ENCODE peak calls at places on chromosomes 6 and 20, in four cellular contexts. F is A549, T is suprapubic skin, U is HepG2. Q is an unnamed sample. For H3K4me1, the result is how much of the 10 kb centered on the place peaks cover.

GRCh38 chr6:94658929-94659328 is 918.4 kb upstream of the MANEA start:
- DNase-seq in U (no peak), T (no peak), F (no peak), Q (no peak)

GRCh38 chr20:8602389-8603116 is 466.3 kb upstream of the PLCB4 start:
- DNase-seq in T (no peak), F (no peak), U (no peak), Q (no peak)

GRCh38 chr6:70503813-70504465 is 62.8 kb upstream of the SDHAF4 start:
- DNase-seq in U (no peak), T (no peak), F (no peak), Q (no peak)

GRCh38 chr6:27188206-27188884 is 59.2 kb upstream of the PRSS16 start:
- DNase-seq in U (peak), F (peak), T (no peak), Q (peak)

GRCh38 chr6:37862992-37863391 is 43.5 kb downstream of the ZFAND3 start:
- DNase-seq in T (no peak), U (no peak), F (no peak), Q (no peak)

GRCh38 chr6:43644940-43645612 is at the start of gene RSPH9:
- DNase-seq in T (peak), U (no peak), F (no peak), Q (peak)

GRCh38 chr20:35174458-35175216 is 2.8 kb downstream of the PROCR start:
- DNase-seq in F (no peak), T (no peak), U (peak), Q (peak)

GRCh38 chr6:3259491-3259958 is 778 bp downstream of the PSMG4 start:
- DNase-seq in U (peak), T (no peak), F (peak), Q (peak)

GRCh38 chr6:23659125-23659524 is 466.9 kb upstream of the NRSN1 start:
- DNase-seq in T (no peak), U (peak), F (no peak), Q (no peak)

GRCh38 chr6:158047563-158048323 is 66.1 kb downstream of the SYNJ2 start:
- DNase-seq in U (peak), T (no peak), F (no peak), Q (no peak)

GRCh38 chr20:1122388-1123315 is 4.2 kb downstream of the PSMF1 start:
- DNase-seq in T (no peak), F (no peak), U (peak), Q (no peak)

GRCh38 chr6:138795809-138796469 is at the start of gene ECT2L:
- DNase-seq in T (peak), U (no peak), F (no peak), Q (peak)

GRCh38 chr6:89690944-89691324 is 52.4 kb upstream of the LYRM2 start:
- DNase-seq in F (no peak), U (no peak), T (no peak), Q (no peak)

GRCh38 chr6:32685603-32686002 is 19.1 kb upstream of the HLA-DQB1 start:
- DNase-seq in F (no peak), U (no peak), T (no peak), Q (no peak)

GRCh38 chr6:109165392-109165964 is 70.2 kb downstream of the CEP57L1 start:
- DNase-seq in F (no peak), U (peak), T (no peak), Q (no peak)

GRCh38 chr6:33103776-33104175 is 28.0 kb downstream of the HLA-DPB1 start:
- DNase-seq in F (no peak), U (no peak), T (no peak), Q (no peak)

GRCh38 chr20:33814238-33814712 is 3.1 kb downstream of the CHMP4B start:
- DNase-seq in U (no peak), F (no peak), T (no peak), Q (no peak)
- TF ChIP-seq POLR2A in U (no peak), F (no peak), T (no peak), Q (no peak)

GRCh38 chr20:31823360-31824124 is 4.4 kb downstream of the MYLK2 start:
- DNase-seq in U (no peak), T (no peak), F (no peak), Q (no peak)

GRCh38 chr20:31821427-31821826 is 2.3 kb downstream of the MYLK2 start:
- DNase-seq in F (no peak), T (no peak), U (no peak), Q (peak)

GRCh38 chr20:31824125-31824485 is 4.9 kb downstream of the MYLK2 start:
- DNase-seq in F (no peak), T (no peak), U (no peak), Q (no peak)

GRCh38 chr20:31824554-31825313 is 5.6 kb downstream of the MYLK2 start:
- DNase-seq in T (no peak), U (no peak), F (no peak), Q (no peak)

GRCh38 chr20:31822421-31823330 is 3.5 kb downstream of the MYLK2 start:
- DNase-seq in F (peak), U (peak), T (peak), Q (peak)
- H3K4me3 ChIP-seq in F (peak), U (no peak), T (no peak), Q (peak)

GRCh38 chr20:59830107-59831023 is 103.1 kb downstream of the SYCP2 start:
- DNase-seq in F (no peak), T (no peak), U (no peak), Q (no peak)

GRCh38 chr20:59835057-59835447 is 98.4 kb downstream of the SYCP2 start:
- DNase-seq in F (no peak), U (no peak), T (no peak), Q (no peak)

GRCh38 chr20:59831901-59832240 is 101.6 kb downstream of the SYCP2 start:
- DNase-seq in U (no peak), T (no peak), F (no peak), Q (no peak)

GRCh38 chr20:59831024-59831900 is 102.2 kb downstream of the SYCP2 start:
- DNase-seq in U (no peak), F (no peak), T (no peak), Q (no peak)

DNA sequence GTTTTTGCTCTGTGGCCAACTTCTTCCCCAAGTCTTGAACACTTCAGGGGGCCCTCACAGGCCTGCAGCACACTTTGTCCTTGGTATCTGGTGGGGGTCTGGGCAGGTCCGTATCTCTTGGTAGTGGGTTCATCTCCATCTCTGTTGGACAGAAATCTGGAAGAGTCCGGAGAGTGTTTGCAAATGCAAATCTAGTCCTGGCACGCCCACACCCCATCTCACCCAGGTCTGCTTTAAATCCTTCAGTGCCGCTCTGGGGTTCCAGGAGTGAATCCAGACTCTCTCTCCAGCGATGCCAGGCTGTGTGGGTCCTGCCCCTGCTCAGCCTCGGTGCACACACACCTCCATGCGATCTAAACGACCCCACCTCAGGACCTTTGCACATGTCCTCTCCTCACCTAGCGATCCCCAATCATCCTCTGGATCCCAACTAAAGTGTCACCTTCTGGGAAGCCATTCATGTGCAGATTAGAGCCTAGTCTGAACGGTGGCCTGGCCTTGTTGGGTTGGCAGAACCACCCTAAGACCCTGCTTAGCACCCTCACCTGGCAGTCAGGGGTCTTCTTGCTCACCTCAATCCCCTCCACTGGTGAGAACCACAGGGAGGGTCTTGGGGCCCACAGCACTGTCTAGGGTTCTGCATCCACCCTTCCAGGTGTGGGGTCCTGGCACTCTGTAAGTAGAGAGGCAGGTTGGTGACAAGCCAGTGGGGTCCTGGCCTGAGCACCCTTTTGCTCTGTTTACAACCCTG is 100.9 kb downstream of the SYCP2 start:
- DNase-seq in U (no peak), T (no peak), F (no peak), Q (no peak)
- H3K4me1 ChIP-seq in U (under half), T (under half), F (under half), Q (under half)

DNA sequence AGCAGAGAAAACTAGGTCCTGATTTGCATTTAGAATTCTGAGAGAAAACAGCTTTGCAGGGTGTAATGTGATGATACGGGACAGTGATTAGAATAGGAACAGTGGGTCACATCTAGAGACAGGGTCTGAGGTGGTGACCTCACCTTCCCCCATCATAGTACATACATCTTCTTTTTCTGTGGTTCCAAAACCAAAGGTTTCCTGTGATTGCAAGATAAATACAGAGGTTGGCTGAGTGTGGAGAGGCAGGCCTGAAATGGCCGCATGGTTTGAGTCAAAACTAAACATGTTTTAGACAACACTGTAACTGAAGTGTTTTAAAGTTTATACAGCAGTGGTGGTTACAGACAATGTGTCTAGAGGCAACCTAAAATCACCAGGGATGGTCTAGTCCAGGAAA is 10.4 kb upstream of the NT5DC1 start:
- DNase-seq in F (no peak), U (no peak), T (no peak), Q (no peak)
- TF ChIP-seq POLR2A in F (no peak), U (no peak), T (no peak), Q (no peak)

Q was measured in gastrocnemius medialis.